ENCODE peak calls at places on chromosomes 7 and 10, in ten cellular contexts. U, Y, R, K, F, L, B, N, W and I are unnamed samples.

GRCh38 chr10:124356706-124357582 is 61.8 kb downstream of the OAT start:
- DNase-seq in K (peak; percentile 27), N (no peak), Y (no peak), R (no peak), F (no peak), U (no peak), B (no peak), L (no peak), W (peak; percentile 49), I (no peak)

GRCh38 chr10:29586509-29586908 is 48.3 kb downstream of the SVIL start:
- DNase-seq in R (no peak), N (no peak), Y (no peak), B (no peak), L (no peak), F (no peak), K (no peak), W (no peak), U (no peak), I (no peak)

GRCh38 chr10:74213571-74214162 is 62.6 kb downstream of the ADK start:
- DNase-seq in N (peak; percentile 35), U (peak; percentile 51), W (no peak), Y (peak; percentile 74), B (no peak), F (peak; percentile 18), R (no peak), K (no peak), L (peak; percentile 22), I (no peak)

GRCh38 chr7:35386816-35387429 is 133.0 kb upstream of the TBX20 start:
- DNase-seq in Y (peak; percentile 82), N (no peak), B (no peak), F (no peak), W (no peak), L (no peak), K (no peak), U (no peak), R (no peak), I (no peak)

GRCh38 chr10:48289652-48290238 is 15.2 kb upstream of the FRMPD2 start:
- DNase-seq in F (peak; percentile 50), Y (peak; percentile 86), U (peak; percentile 40), B (peak; percentile 85), N (peak; percentile 57), L (peak; percentile 67), W (no peak), K (peak; percentile 29), R (peak; percentile 50), I (peak; percentile 71)

GRCh38 chr7:44326261-44327125 is 1.1 kb upstream of the CAMK2B start:
- DNase-seq in F (no peak), K (peak; percentile 4), N (no peak), R (no peak), L (no peak), W (no peak), U (no peak), Y (no peak), B (no peak), I (no peak)

GRCh38 chr10:93813507-93814465 is 56.0 kb downstream of the LGI1 start:
- DNase-seq in U (peak; percentile 41), N (peak; percentile 64), W (no peak), L (peak; percentile 67), F (peak; percentile 16), K (peak; percentile 19), R (no peak), B (peak; percentile 68), Y (peak; percentile 84), I (peak; percentile 48)

GRCh38 chr7:135236727-135237126 is 3.1 kb downstream of the STRA8 start:
- DNase-seq in R (no peak), K (no peak), B (no peak), W (no peak), L (no peak), N (no peak), F (no peak), Y (no peak), U (no peak), I (no peak)

GRCh38 chr7:141431143-141431479 is 120.1 kb upstream of the AGK start:
- DNase-seq in F (no peak), L (no peak), U (no peak), K (no peak), R (no peak), B (no peak), Y (no peak), N (no peak), W (no peak), I (no peak)

GRCh38 chr7:123757095-123757494 is 8.3 kb upstream of the WASL start:
- DNase-seq in L (no peak), Y (no peak), U (no peak), B (no peak), F (no peak), R (no peak), W (no peak), N (no peak), K (no peak), I (no peak)

GRCh38 chr10:32015386-32015785 is 40.8 kb downstream of the KIF5B start:
- DNase-seq in L (no peak), F (no peak), U (no peak), Y (no peak), W (no peak), N (no peak), B (no peak), R (no peak), K (no peak), I (no peak)

GRCh38 chr10:55441777-55442176 is 640.7 kb upstream of the PCDH15 start:
- DNase-seq in K (no peak), Y (no peak), B (no peak), W (no peak), R (no peak), L (no peak), F (no peak), N (no peak), U (no peak), I (no peak)

GRCh38 chr7:135980665-135981180 is 3.6 kb upstream of the MTPN start:
- DNase-seq in K (no peak), W (no peak), Y (no peak), F (no peak), N (no peak), B (no peak), L (no peak), U (peak; percentile 39), R (no peak), I (no peak)

GRCh38 chr7:128263420-128263819 is 22.3 kb downstream of the LEP start:
- DNase-seq in B (no peak), U (no peak), K (no peak), L (no peak), W (no peak), N (no peak), Y (no peak), R (no peak), F (no peak), I (no peak)

DNA sequence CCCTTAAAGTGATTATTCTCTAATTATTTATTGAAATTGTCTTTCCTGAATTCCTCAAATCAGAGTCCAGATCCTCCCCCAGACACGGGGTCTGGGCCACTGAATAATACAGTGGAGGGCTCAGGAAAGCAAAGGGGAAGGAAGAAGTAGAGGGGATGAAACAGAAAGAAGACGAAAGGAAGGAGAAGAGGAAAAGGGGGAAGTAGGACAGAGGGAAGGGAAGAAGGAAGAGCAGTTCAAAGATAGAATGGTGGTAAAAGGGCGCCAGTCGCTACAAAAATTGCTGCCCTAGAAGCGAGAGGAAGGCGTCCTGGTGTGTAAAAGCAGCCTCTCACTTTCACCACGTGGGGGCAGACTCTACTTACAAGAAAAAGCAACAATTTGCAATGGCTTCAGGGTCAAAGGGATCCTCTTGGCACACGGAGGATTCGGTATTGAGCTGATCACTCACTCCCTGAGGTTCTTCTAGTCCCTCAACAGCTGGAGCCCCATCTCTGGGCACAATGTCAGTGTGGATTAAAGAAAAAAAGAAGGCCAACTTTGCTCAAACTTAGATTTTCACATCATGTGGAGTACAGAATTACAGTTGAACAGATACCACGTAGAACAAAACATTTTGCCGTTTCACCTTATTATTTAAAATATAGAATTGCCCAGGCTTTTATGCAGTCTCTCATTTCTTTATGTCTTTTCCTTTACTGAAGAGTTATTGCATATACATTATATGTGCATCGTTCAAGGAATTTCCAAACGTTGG is 31.4 kb upstream of the NPVF start:
- DNase-seq in F (peak; percentile 50), B (peak; percentile 86), N (peak; percentile 44), W (peak; percentile 80), R (peak; percentile 55), Y (peak; percentile 82), U (peak; percentile 76), K (peak; percentile 43), L (peak; percentile 74), I (peak; percentile 51)
- H3K27me3 ChIP-seq in F (no peaks in the 10 kb centered on the region), B (peaks cover 4% of the 10 kb centered on the region), N (peaks cover 41% of the 10 kb centered on the region), W (no peaks in the 10 kb centered on the region), R (no peaks in the 10 kb centered on the region), Y (no peaks in the 10 kb centered on the region), U (peaks cover 3% of the 10 kb centered on the region), K (no peaks in the 10 kb centered on the region), L (no peaks in the 10 kb centered on the region), I (no peaks in the 10 kb centered on the region)

GRCh38 chr7:151776446-151776845 is 100.5 kb downstream of the PRKAG2 start:
- DNase-seq in W (peak; percentile 38), R (no peak), N (no peak), U (no peak), B (no peak), L (no peak), K (no peak), Y (no peak), F (no peak), I (no peak)
- H3K27me3 ChIP-seq in W (no peaks in the 10 kb centered on the region), R (no peaks in the 10 kb centered on the region), N (no peaks in the 10 kb centered on the region), U (peaks cover 71% of the 10 kb centered on the region), B (no peaks in the 10 kb centered on the region), L (no peaks in the 10 kb centered on the region), K (no peaks in the 10 kb centered on the region), Y (no peaks in the 10 kb centered on the region), F (no peaks in the 10 kb centered on the region), I (no peaks in the 10 kb centered on the region)

GRCh38 chr10:100741386-100742066 is 3.9 kb upstream of the PAX2 start:
- DNase-seq in R (no peak), N (no peak), W (no peak), F (no peak), K (no peak), Y (no peak), B (peak; percentile 78), U (no peak), L (no peak), I (no peak)

GRCh38 chr10:100740476-100741341 is 4.7 kb upstream of the PAX2 start:
- DNase-seq in U (no peak), R (no peak), K (no peak), Y (no peak), F (no peak), L (no peak), N (no peak), W (peak; percentile 30), B (peak; percentile 90), I (no peak)

GRCh38 chr10:100737359-100738054 is 7.9 kb upstream of the PAX2 start:
- DNase-seq in B (peak; percentile 56), N (no peak), W (no peak), K (no peak), L (no peak), R (no peak), U (no peak), F (no peak), Y (no peak), I (no peak)

GRCh38 chr10:100738055-100738827 is 7.1 kb upstream of the PAX2 start:
- DNase-seq in K (no peak), N (no peak), Y (no peak), L (no peak), B (no peak), W (no peak), R (no peak), F (no peak), U (no peak), I (no peak)

GRCh38 chr10:100739516-100740368 is 5.6 kb upstream of the PAX2 start:
- DNase-seq in K (no peak), W (peak; percentile 38), F (no peak), N (no peak), B (peak; percentile 70), R (no peak), Y (no peak), U (no peak), L (no peak), I (no peak)
- H3K27me3 ChIP-seq in K (peaks cover 100% of the 10 kb centered on the region), W (peaks cover 100% of the 10 kb centered on the region), F (peaks cover 74% of the 10 kb centered on the region), N (no peaks in the 10 kb centered on the region), B (peaks cover 100% of the 10 kb centered on the region), R (peaks cover 96% of the 10 kb centered on the region), Y (no peaks in the 10 kb centered on the region), U (peaks cover 99% of the 10 kb centered on the region), L (no peaks in the 10 kb centered on the region), I (peaks cover 100% of the 10 kb centered on the region)

GRCh38 chr7:30973292-30973691 is 9.5 kb downstream of the GHRHR start:
- DNase-seq in N (no peak), K (no peak), U (no peak), F (no peak), B (no peak), Y (no peak), R (no peak), W (no peak), L (no peak), I (no peak)
- H3K27me3 ChIP-seq in N (peaks cover 5% of the 10 kb centered on the region), K (no peaks in the 10 kb centered on the region), U (peaks cover 63% of the 10 kb centered on the region), F (no peaks in the 10 kb centered on the region), B (peaks cover 26% of the 10 kb centered on the region), Y (no peaks in the 10 kb centered on the region), R (no peaks in the 10 kb centered on the region), W (peaks cover 4% of the 10 kb centered on the region), L (no peaks in the 10 kb centered on the region), I (no peaks in the 10 kb centered on the region)